ENCODE peak calls at places on chromosomes 7 and 10, in nine cellular contexts. P is SK-N-SH, Q is left ventricle myocardium inferior, B is ovary, K is spleen, U is adrenal gland, Z is cardiac muscle cell, W is heart right ventricle, L is tibial nerve. V is an unnamed sample. For H3K27me3 and H3K4me1, the result is how much of the 10 kb centered on the place peaks cover.

GRCh38 chr10:34933676-34934075 is 118.6 kb upstream of the PARD3 start:
- DNase-seq in P (no peak), B (peak), L (peak), Q (peak), W (peak), Z (peak), K (no peak), U (no peak), V (no peak)

GRCh38 chr10:8990280-8990987 is 935.9 kb downstream of the GATA3 start:
- DNase-seq in Z (no peak), U (no peak), L (no peak), K (no peak), B (no peak), Q (no peak), P (no peak), W (no peak), V (no peak)

GRCh38 chr7:64300641-64301405 is 12.9 kb upstream of the ZNF736 start:
- DNase-seq in K (no peak), Q (no peak), U (no peak), Z (no peak), W (no peak), L (no peak), B (no peak), P (no peak), V (no peak)

GRCh38 chr7:1193593-1194424 is 33.8 kb upstream of the ZFAND2A start:
- DNase-seq in U (peak), P (peak), B (no peak), L (no peak), K (no peak), Z (peak), W (peak), Q (peak), V (no peak)

GRCh38 chr10:78222096-78222790 is 188.6 kb downstream of the RPS24 start:
- DNase-seq in W (no peak), L (no peak), B (no peak), K (peak), Q (no peak), P (no peak), U (no peak), Z (no peak), V (no peak)

GRCh38 chr7:93092757-93093370 is 24.9 kb downstream of the SAMD9 start:
- DNase-seq in P (no peak), U (no peak), L (no peak), K (no peak), W (no peak), Q (no peak), Z (peak), B (no peak), V (no peak)

GRCh38 chr10:27794157-27794556 is 48.5 kb upstream of the MKX start:
- DNase-seq in B (no peak), L (no peak), K (no peak), W (no peak), Z (peak), Q (no peak), U (no peak), P (no peak), V (no peak)

GRCh38 chr10:67971311-67971710 is 86.9 kb downstream of the SIRT1 start:
- DNase-seq in L (no peak), W (no peak), U (no peak), K (no peak), B (no peak), Z (no peak), Q (no peak), P (no peak), V (no peak)

GRCh38 chr10:28873540-28873939 is 196.2 kb downstream of the BAMBI start:
- DNase-seq in K (no peak), B (no peak), P (no peak), U (no peak), Z (no peak), W (no peak), L (no peak), Q (no peak), V (no peak)

GRCh38 chr10:110416776-110417732 is 80.7 kb upstream of the DUSP5 start:
- DNase-seq in B (no peak), Q (no peak), W (no peak), L (no peak), K (no peak), U (no peak), Z (no peak), P (no peak), V (no peak)

GRCh38 chr10:13860886-13861285 is 274.1 kb downstream of the PRPF18 start:
- DNase-seq in W (no peak), B (no peak), Z (no peak), L (no peak), Q (no peak), U (no peak), K (no peak), P (no peak), V (no peak)

GRCh38 chr7:95549818-95550529 is 46.3 kb downstream of the PDK4 start:
- DNase-seq in L (peak), Z (peak), Q (peak), P (no peak), W (peak), K (no peak), B (peak), U (peak), V (peak)

GRCh38 chr10:110344622-110345021 is 39.9 kb upstream of the SMNDC1 start:
- DNase-seq in Q (no peak), U (no peak), L (no peak), B (no peak), K (no peak), W (no peak), Z (no peak), P (no peak), V (no peak)

GRCh38 chr10:79487296-79488194 is 24.8 kb upstream of the EIF5AL1 start:
- DNase-seq in W (peak), P (peak), L (peak), Q (peak), K (peak), B (peak), U (peak), Z (peak), V (peak)

GRCh38 chr10:30436688-30437038 is 2.7 kb downstream of the MAP3K8 start:
- DNase-seq in P (no peak), W (no peak), Z (no peak), K (no peak), U (no peak), L (no peak), Q (no peak), B (no peak), V (no peak)

GRCh38 chr10:35876248-35876647 is 234.2 kb upstream of the FZD8 start:
- DNase-seq in Q (no peak), L (no peak), B (no peak), K (no peak), Z (peak), U (no peak), P (no peak), W (no peak), V (no peak)

GRCh38 chr7:69036301-69036700 is 562.0 kb upstream of the AUTS2 start:
- DNase-seq in B (no peak), P (no peak), L (no peak), U (no peak), Q (no peak), Z (no peak), W (no peak), K (no peak), V (no peak)

GRCh38 chr10:91163269-91163708 is 57.2 kb upstream of the PCGF5 start:
- DNase-seq in Q (peak), W (peak), Z (peak), P (peak), K (peak), L (peak), B (peak), U (no peak), V (peak)

GRCh38 chr10:86538547-86538946 is 17.0 kb upstream of the WAPL start:
- DNase-seq in P (no peak), Z (no peak), U (no peak), B (no peak), W (no peak), Q (no peak), L (no peak), K (no peak), V (no peak)

GRCh38 chr7:9557853-9558252 is 1124.4 kb downstream of the NXPH1 start:
- DNase-seq in L (no peak), W (no peak), K (no peak), Q (no peak), P (peak), B (no peak), U (no peak), Z (no peak), V (no peak)

GRCh38 chr10:100819424-100819823 is 74.0 kb downstream of the PAX2 start:
- DNase-seq in Z (no peak), L (no peak), P (no peak), K (no peak), W (no peak), U (no peak), Q (no peak), B (no peak), V (no peak)
- H3K27me3 ChIP-seq in Z (half or more), L (half or more), P (under half), K (under half), W (half or more), U (under half), Q (half or more), B (under half), V (half or more)

GRCh38 chr10:48227213-48227612 is 47.3 kb downstream of the FRMPD2 start:
- DNase-seq in U (no peak), L (no peak), Z (no peak), W (no peak), K (no peak), Q (no peak), P (no peak), B (no peak), V (no peak)
- H3K4me1 ChIP-seq in U (under half), L (under half), Z (under half), W (under half), K (under half), Q (under half), P (under half), B (under half), V (under half)

GRCh38 chr7:28748346-28748745 is 209.8 kb downstream of the TRIL start:
- DNase-seq in P (no peak), B (no peak), W (no peak), U (no peak), L (no peak), Q (no peak), Z (no peak), K (no peak), V (no peak)

GRCh38 chr7:28747854-28748253 is 210.3 kb downstream of the TRIL start:
- DNase-seq in B (no peak), L (no peak), P (peak), K (no peak), W (no peak), U (no peak), Q (no peak), Z (no peak), V (no peak)

GRCh38 chr7:28745351-28745750 is 212.8 kb downstream of the TRIL start:
- DNase-seq in L (no peak), Q (peak), P (no peak), U (no peak), Z (no peak), B (no peak), W (peak), K (no peak), V (no peak)

GRCh38 chr7:28748934-28749584 is 209.1 kb downstream of the TRIL start:
- DNase-seq in Z (no peak), Q (no peak), B (no peak), K (peak), W (no peak), U (no peak), P (no peak), L (no peak), V (no peak)

DNA sequence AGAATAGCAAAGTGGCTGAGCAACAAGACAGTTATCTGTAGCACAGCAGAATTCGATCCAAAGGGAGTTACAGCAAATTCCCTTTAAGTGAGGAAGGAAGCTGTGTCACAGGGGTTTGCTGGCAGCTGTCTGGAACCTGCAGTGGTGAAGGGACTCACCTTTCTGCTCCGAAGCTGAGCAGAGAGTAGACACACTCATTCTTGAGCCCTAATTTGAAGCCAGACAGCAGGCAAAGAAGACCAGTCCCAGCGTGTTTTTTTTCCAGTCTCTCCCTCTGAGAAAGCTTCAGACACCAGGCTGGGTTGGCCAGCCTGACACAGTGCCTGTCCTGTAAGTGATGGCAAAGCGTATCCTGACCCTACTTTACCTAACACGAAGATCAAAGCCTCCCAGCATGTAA is 210.7 kb downstream of the TRIL start:
- DNase-seq in K (no peak), W (no peak), P (no peak), Z (no peak), L (no peak), U (no peak), B (no peak), Q (no peak), V (no peak)
- H3K27me3 ChIP-seq in K (under half), W (under half), P (under half), Z (under half), L (under half), U (under half), B (under half), Q (under half), V (under half)

DNA sequence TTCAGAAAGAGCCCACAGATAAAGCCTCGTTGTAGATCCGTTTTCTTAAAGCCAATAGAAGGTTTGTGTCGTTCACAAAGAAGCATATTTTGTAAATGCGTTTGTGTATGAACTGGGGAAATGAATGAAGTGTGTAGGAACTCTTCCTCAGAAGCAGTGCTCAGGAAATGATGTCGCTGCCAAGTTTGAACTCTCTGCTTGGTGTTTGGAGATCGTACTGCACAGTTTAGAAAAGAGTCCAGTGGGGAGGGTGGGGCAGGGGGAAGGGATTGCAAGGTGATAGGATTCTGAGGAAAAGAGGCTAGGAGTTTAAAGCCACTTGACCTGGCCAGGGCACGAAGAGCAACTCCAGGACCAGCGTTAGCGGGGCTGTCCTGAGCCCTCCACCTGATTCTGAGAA is 122.2 kb downstream of the CUBN start:
- DNase-seq in Z (peak), L (no peak), B (no peak), U (no peak), P (no peak), K (no peak), W (no peak), Q (no peak), V (no peak)
- H3K4me1 ChIP-seq in Z (under half), L (half or more), B (under half), U (under half), P (under half), K (half or more), W (under half), Q (half or more), V (under half)

GRCh38 chr10:113456741-113457140 is 96.1 kb upstream of the HABP2 start:
- DNase-seq in B (no peak), P (no peak), W (no peak), L (no peak), Q (no peak), Z (no peak), U (no peak), K (no peak), V (no peak)
- H3K27me3 ChIP-seq in B (under half), P (under half), W (under half), L (under half), Q (under half), Z (under half), U (under half), K (under half), V (under half)

GRCh38 chr10:557792-558328 is 131.6 kb downstream of the DIP2C start:
- DNase-seq in Q (no peak), K (no peak), P (peak), L (no peak), W (no peak), B (no peak), Z (peak), U (no peak), V (no peak)

GRCh38 chr10:560314-560992 is 129.0 kb downstream of the DIP2C start:
- DNase-seq in K (no peak), B (no peak), L (no peak), Z (no peak), P (no peak), U (no peak), Q (no peak), W (no peak), V (no peak)

GRCh38 chr10:558891-559766 is 130.3 kb downstream of the DIP2C start:
- DNase-seq in U (no peak), B (no peak), Z (no peak), L (no peak), Q (no peak), W (no peak), P (no peak), K (no peak), V (no peak)

GRCh38 chr10:558331-558730 is 131.1 kb downstream of the DIP2C start:
- DNase-seq in B (no peak), Q (no peak), K (no peak), W (no peak), L (no peak), Z (no peak), U (no peak), P (no peak), V (no peak)

DNA sequence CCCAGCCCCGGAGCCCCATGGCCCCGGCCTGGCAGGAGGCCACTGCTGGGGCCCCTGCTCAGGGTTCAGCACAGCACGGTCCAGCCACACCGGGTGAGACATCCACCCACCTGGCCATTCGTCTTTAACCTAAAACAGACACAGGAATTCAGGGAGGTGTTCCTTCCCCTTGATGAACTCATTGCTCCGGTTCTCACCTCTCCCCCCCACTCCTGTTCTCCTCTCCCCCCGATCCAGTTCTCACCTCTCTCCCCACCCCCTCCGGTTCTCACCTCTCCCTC is 129.8 kb downstream of the DIP2C start:
- DNase-seq in Q (no peak), U (no peak), P (no peak), W (no peak), B (no peak), L (no peak), K (no peak), Z (no peak), V (no peak)
- H3K4me1 ChIP-seq in Q (half or more), U (under half), P (under half), W (under half), B (under half), L (under half), K (under half), Z (under half), V (under half)

GRCh38 chr7:2223321-2223720 is 9.4 kb downstream of the MAD1L1 start:
- DNase-seq in Q (no peak), W (no peak), L (no peak), Z (no peak), P (no peak), U (no peak), B (no peak), K (no peak), V (no peak)

GRCh38 chr7:2220954-2221353 is 11.8 kb downstream of the MAD1L1 start:
- DNase-seq in B (no peak), Q (no peak), W (no peak), Z (no peak), K (no peak), U (no peak), P (no peak), L (no peak), V (no peak)

GRCh38 chr7:2220506-2220905 is 12.2 kb downstream of the MAD1L1 start:
- DNase-seq in B (no peak), Q (no peak), P (no peak), L (no peak), U (no peak), K (no peak), W (no peak), Z (no peak), V (no peak)

GRCh38 chr7:2224491-2224928 is 8.2 kb downstream of the MAD1L1 start:
- DNase-seq in W (no peak), B (no peak), P (no peak), Q (no peak), K (no peak), Z (no peak), U (no peak), L (no peak), V (no peak)

DNA sequence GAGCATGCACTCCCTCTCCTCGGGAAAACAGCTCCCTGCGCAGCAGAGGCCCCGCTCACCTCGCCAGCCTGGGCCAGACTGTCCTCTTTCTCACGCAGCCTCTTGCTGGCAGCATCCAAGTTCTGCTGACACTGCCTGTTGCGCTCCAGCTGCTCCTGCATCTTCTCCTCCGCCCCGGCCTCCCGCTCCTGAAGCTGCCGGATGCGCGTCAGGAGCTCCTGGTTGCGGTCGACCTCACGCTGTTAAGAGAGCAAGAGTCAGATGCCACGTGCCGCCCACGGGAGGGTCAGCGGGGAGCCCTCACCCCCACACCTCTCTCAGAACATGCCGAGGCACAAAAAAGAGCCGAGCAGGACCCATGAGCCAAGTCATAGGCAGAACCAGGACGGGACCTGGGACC is 10.2 kb downstream of the MAD1L1 start:
- DNase-seq in L (no peak), P (no peak), Z (no peak), B (no peak), W (no peak), Q (no peak), U (no peak), K (no peak), V (no peak)
- H3K27me3 ChIP-seq in L (under half), P (under half), Z (under half), B (under half), W (under half), Q (under half), U (under half), K (under half), V (under half)

DNA sequence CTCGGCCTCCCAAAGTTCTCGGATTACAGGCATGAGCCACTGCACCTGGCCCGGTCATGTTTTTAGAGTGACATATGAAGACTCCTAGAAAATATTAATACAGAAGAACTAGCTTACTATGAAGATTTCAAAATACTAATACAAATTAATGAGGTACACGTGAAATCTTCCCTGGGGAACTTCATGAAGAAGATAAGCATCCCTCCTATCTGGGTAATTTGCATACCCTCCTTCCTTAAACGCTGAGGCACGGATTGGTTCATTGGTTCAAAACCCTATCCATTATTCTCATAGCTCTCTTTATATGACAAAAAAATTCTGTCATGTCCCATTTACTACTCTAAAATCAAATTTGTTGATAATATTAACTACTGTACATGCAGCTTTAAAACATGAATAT is 224.8 kb upstream of the KLF14 start:
- DNase-seq in L (no peak), U (no peak), B (no peak), P (no peak), Q (no peak), Z (no peak), W (no peak), K (no peak), V (no peak)
- H3K4me1 ChIP-seq in L (half or more), U (half or more), B (under half), P (half or more), Q (half or more), Z (under half), W (under half), K (half or more), V (under half)

GRCh38 chr7:101195884-101196283 is 5.0 kb downstream of the MOGAT3 start:
- DNase-seq in W (no peak), L (no peak), Q (no peak), B (no peak), P (no peak), K (no peak), U (no peak), Z (no peak), V (no peak)
- H3K27me3 ChIP-seq in W (half or more), L (under half), Q (half or more), B (under half), P (under half), K (under half), U (under half), Z (under half), V (under half)